ENCODE peak calls at places on chromosomes 4 and X, in seven cellular contexts. N, O, S, I, Y, G and B are unnamed samples.

GRCh38 chr4:95949136-95949765 is 109.4 kb downstream of the PDHA2 start:
- DNase-seq in G (no peak), I (no peak), N (no peak), S (no peak), O (peak), Y (peak), B (no peak)

GRCh38 chrX:13087322-13088154 is 43.1 kb upstream of the FAM9C start:
- DNase-seq in I (no peak), G (no peak), S (peak), N (no peak), O (peak), Y (no peak), B (no peak)

GRCh38 chr4:140256335-140256734 is 102.4 kb upstream of the MAML3 start:
- DNase-seq in S (peak), O (peak), I (no peak), N (peak), Y (peak), G (no peak), B (peak)

GRCh38 chrX:66030505-66031317 is 9.2 kb downstream of the VSIG4 start:
- DNase-seq in N (peak), Y (peak), O (peak), S (peak), G (no peak), I (peak), B (no peak)

GRCh38 chr4:102736636-102737549 is 23.9 kb downstream of the MANBA start:
- DNase-seq in Y (peak), O (peak), S (no peak), N (peak), I (no peak), G (no peak), B (no peak)

GRCh38 chrX:23235051-23235450 is 99.6 kb upstream of the PTCHD1 start:
- DNase-seq in O (no peak), I (no peak), Y (no peak), G (no peak), S (no peak), N (peak), B (no peak)

GRCh38 chr4:17476811-17477210 is 35.1 kb downstream of the QDPR start:
- DNase-seq in O (no peak), I (no peak), Y (no peak), G (no peak), N (no peak), S (no peak), B (no peak)

GRCh38 chr4:124105212-124105611 is 607.3 kb downstream of the ANKRD50 start:
- DNase-seq in N (no peak), I (no peak), O (peak), G (no peak), S (peak), Y (peak), B (no peak)

GRCh38 chr4:139762715-139763114 is 97.1 kb downstream of the MGST2 start:
- DNase-seq in G (no peak), O (no peak), Y (no peak), I (no peak), N (no peak), S (no peak), B (no peak)

GRCh38 chr4:40264497-40264896 is 67.7 kb downstream of the RHOH start:
- DNase-seq in I (no peak), S (peak), N (no peak), Y (peak), O (peak), G (no peak), B (peak)

GRCh38 chrX:103275947-103276567 is 493 bp downstream of the TCEAL5 start:
- DNase-seq in O (no peak), I (no peak), Y (no peak), N (no peak), S (no peak), G (no peak), B (peak)

GRCh38 chrX:27575565-27575964 is 14.6 kb upstream of the DCAF8L2 start:
- DNase-seq in S (peak), I (no peak), O (no peak), Y (no peak), G (no peak), N (no peak), B (peak)

GRCh38 chr4:141567326-141567915 is 69.0 kb upstream of the IL15 start:
- DNase-seq in Y (peak), N (no peak), S (no peak), G (no peak), I (no peak), O (no peak), B (peak)

GRCh38 chr4:78120144-78120880 is 63.2 kb downstream of the FRAS1 start:
- DNase-seq in N (no peak), Y (no peak), S (no peak), O (no peak), G (no peak), I (no peak), B (no peak)

GRCh38 chrX:126064901-126065541 is 101.1 kb downstream of the DCAF12L2 start:
- DNase-seq in I (no peak), N (peak), S (no peak), G (no peak), O (no peak), Y (no peak), B (no peak)

GRCh38 chrX:42385730-42386129 is 392.2 kb downstream of the PPP1R2C start:
- DNase-seq in O (no peak), G (no peak), N (no peak), Y (no peak), I (no peak), S (no peak), B (no peak)

GRCh38 chrX:151396042-151396826 is 772 bp upstream of the VMA21 start:
- DNase-seq in Y (no peak), S (peak), G (no peak), I (no peak), O (peak), N (no peak), B (peak)

GRCh38 chr4:86302242-86302641 is 57.6 kb downstream of the MAPK10 start:
- DNase-seq in G (no peak), Y (peak), S (peak), I (no peak), N (peak), O (peak), B (peak)

GRCh38 chrX:132488092-132488749 is 617 bp downstream of the MBNL3 start:
- DNase-seq in O (peak), G (no peak), N (no peak), Y (peak), S (peak), I (no peak), B (peak)

DNA sequence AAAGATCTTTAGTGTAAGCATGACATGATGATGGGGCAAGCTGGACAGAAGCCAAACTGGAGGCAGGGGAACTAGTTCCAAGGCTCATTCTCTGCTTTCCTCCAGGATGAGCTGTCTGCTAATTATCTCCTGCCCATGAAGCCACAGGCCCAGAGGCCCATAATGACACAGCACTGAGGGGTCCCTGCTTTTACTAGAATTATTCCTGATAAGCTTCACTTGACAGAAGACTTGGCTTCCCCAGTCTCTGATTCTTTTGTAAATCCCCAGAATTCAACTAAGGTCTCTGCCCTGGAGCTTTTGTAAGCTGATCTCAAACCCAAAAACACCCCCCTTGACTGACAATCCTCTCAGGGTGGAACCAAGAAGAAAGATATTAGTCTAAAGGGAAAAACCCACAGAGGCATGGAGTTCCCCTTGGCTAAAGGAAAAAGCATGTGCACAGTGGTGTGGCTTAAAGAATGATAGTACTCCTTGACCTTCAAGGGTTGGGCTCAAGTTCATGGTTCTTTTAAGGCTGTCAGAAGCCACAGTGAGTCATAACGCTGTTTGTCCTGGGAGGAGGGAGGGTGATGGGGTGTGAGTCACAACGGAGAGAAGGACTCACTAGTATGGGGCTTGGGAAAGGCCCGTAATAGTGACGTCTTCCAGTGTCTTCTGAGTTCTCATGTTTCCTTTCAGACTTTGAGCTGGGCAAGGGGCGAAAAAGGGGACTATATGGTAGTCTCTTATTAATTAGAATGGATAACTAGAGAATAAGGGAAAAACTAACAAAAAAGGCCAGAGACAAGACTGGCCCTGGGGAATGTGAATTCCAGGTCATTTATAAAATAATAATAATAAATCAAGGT is 146.0 kb upstream of the CPEB2 start:
- DNase-seq in N (no peak), O (peak), I (no peak), Y (peak), S (peak), G (peak), B (peak)
- H4K8ac ChIP-seq in N (no peak), O (no peak), I (no peak), Y (no peak), S (peak), G (no peak), B (no peak)

DNA sequence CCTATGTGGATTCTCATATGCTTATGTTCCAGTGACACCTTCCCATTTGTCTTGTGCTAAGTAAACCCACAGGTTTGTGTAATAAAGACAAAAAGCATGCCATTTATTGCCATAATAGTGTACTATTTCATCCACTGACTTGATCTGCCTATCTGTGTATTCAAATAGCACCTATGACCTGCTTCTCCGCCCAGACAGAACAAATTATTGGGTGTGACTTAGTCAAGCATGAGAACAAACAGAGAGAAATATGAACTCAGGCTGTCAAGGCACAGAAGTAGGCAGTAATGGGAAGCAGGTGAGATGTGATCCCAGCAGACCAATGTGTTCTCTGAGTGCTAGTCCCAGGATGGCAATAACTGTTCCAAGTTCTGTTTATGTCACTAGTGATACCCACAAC is 25.4 kb downstream of the ELOVL6 start:
- DNase-seq in Y (no peak), S (no peak), I (no peak), G (no peak), N (no peak), O (no peak), B (no peak)
- H3K23ac ChIP-seq in Y (no peak), S (no peak), I (no peak), G (no peak), N (no peak), O (no peak), B (no peak)

DNA sequence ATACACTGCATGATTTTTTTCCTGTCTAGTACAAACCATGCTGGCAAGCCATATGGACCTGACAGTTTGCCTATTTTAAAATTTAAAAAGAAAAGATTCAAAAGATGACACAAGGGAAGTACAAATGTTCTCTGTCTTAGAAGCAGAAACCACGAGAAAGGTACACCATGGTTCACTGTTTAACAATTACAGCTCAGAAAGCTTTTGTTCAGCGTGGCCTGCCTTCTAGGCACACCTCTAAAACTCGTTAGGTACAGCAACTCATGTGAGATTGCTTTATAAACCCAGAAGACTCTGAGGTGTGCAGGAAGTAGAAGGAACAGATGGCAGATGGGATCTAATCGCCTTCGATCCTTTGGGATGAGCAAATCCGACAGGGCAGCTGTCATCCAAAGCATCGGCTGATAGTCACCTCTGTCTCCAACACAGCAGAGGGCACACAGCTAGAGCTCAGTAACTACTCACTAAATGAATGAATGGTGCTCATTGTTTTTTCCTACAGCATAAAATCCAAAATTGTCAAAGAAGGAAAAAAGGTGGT is 35.5 kb upstream of the CENPU start:
- DNase-seq in N (no peak), I (no peak), O (no peak), S (no peak), G (no peak), Y (no peak), B (no peak)
- H4K8ac ChIP-seq in N (no peak), I (no peak), O (no peak), S (no peak), G (no peak), Y (no peak), B (no peak)

GRCh38 chrX:47248576-47248975 is 15.8 kb downstream of the USP11 start:
- DNase-seq in O (no peak), N (no peak), Y (no peak), I (no peak), S (no peak), G (no peak), B (no peak)

GRCh38 chrX:47250017-47250347 is 17.2 kb downstream of the USP11 start:
- DNase-seq in S (no peak), Y (no peak), N (no peak), G (no peak), I (no peak), O (no peak), B (no peak)

GRCh38 chrX:47245156-47245555 is 12.3 kb downstream of the USP11 start:
- DNase-seq in N (no peak), S (no peak), I (no peak), O (no peak), G (no peak), Y (no peak), B (no peak)

GRCh38 chrX:47247999-47248320 is 15.2 kb downstream of the USP11 start:
- DNase-seq in S (no peak), G (no peak), Y (no peak), O (no peak), I (no peak), N (no peak), B (no peak)

GRCh38 chrX:47247206-47247998 is 14.6 kb downstream of the USP11 start:
- DNase-seq in I (no peak), O (peak), G (no peak), Y (no peak), N (no peak), S (peak), B (no peak)
- H3K23ac ChIP-seq in I (no peak), O (no peak), G (no peak), Y (no peak), N (no peak), S (no peak), B (no peak)

GRCh38 chrX:54820737-54821136 is 13.2 kb downstream of the MAGED2 start:
- DNase-seq in O (no peak), G (no peak), I (no peak), N (no peak), Y (no peak), S (no peak), B (peak)

GRCh38 chrX:54821310-54821709 is 13.8 kb downstream of the MAGED2 start:
- DNase-seq in Y (no peak), O (no peak), I (no peak), N (no peak), S (no peak), G (no peak), B (no peak)

GRCh38 chrX:54818221-54818620 is 10.7 kb downstream of the MAGED2 start:
- DNase-seq in N (no peak), I (no peak), O (no peak), G (no peak), Y (no peak), S (no peak), B (no peak)

GRCh38 chrX:54819201-54819600 is 11.7 kb downstream of the MAGED2 start:
- DNase-seq in S (no peak), N (no peak), Y (no peak), O (no peak), G (no peak), I (no peak), B (peak)

DNA sequence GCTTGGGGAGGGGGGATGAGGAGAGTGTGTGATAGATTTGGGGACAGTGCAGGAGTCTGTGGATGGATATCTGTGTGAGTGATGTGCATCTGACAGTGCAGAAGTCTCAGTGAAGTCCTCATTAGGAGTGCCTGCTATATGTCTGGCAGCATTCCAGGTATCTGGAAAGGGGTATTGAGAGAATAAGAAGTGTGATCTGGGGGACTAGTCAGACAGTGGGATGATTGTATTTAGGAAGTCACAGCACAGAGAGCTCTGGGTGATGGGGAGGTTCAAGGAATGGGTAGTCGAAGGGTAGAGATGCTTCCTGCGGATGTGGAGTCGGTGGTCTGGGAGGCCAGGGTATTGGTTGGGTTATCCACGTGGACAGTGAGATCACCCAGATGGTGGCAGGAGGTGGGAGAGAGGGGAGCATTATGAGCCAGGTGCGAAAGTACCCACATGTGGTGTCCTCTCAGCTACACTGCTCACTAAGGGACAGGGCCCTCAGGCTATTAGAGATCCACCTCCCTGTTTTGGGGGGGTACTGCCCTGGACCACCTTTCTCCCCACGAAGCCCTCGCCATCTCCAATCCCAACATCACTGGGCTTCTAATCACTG is 9.8 kb downstream of the MAGED2 start:
- DNase-seq in G (no peak), Y (no peak), S (no peak), N (no peak), O (no peak), I (no peak), B (no peak)
- H4K8ac ChIP-seq in G (no peak), Y (no peak), S (no peak), N (no peak), O (no peak), I (no peak), B (no peak)

DNA sequence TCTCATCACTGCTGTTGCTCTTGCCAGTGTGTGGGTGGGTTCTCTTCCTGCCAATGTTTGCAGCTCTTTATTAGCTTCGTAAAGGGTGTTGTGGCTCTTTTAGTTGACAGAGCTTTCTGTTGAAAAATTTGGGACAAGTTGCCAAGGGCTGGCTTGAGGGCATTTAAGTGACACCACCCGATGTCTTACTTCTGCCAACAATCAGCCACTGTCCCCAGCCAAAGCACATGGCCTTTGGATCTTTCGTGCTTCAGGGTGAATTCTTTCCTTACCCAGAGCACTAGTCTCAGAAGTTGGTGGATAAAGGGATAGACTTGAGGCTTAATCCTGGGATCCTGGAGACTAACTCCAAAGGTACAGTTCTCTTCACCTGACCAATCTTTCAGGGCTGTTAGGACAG is 113.6 kb downstream of the SOX3 start:
- DNase-seq in N (no peak), O (no peak), I (no peak), S (no peak), Y (no peak), G (no peak), B (no peak)
- H3K23ac ChIP-seq in N (no peak), O (no peak), I (no peak), S (no peak), Y (no peak), G (no peak), B (no peak)